ENCODE peak calls at places on chromosomes 1 and 21, in six cellular contexts. One of them, this sample, is unnamed.

GRCh38 chr1:114468710-114469468 is 42.1 kb downstream of the TRIM33 start:
- DNase-seq in cardiac muscle cell: peak; percentile 23
- DNase-seq in lower leg skin: no peak
- DNase-seq in AG04450: no peak
- DNase-seq in fibroblast of lung: peak; percentile 46
- DNase-seq in activated CD8-positive, alpha-beta T cell treated with anti-CD3 and anti-CD28 coated beads for 36 hours: no peak
- DNase-seq in this sample: no peak

GRCh38 chr1:14366361-14367018 is 232.0 kb upstream of the KAZN start:
- DNase-seq in cardiac muscle cell: peak; percentile 54
- DNase-seq in lower leg skin: peak; percentile 90
- DNase-seq in AG04450: no peak
- DNase-seq in fibroblast of lung: peak; percentile 54
- DNase-seq in activated CD8-positive, alpha-beta T cell treated with anti-CD3 and anti-CD28 coated beads for 36 hours: no peak
- DNase-seq in this sample: no peak

GRCh38 chr1:22533244-22533643 is 30.0 kb upstream of the EPHA8 start:
- DNase-seq in cardiac muscle cell: no peak
- DNase-seq in lower leg skin: no peak
- DNase-seq in AG04450: no peak
- DNase-seq in fibroblast of lung: no peak
- DNase-seq in activated CD8-positive, alpha-beta T cell treated with anti-CD3 and anti-CD28 coated beads for 36 hours: no peak
- DNase-seq in this sample: no peak

GRCh38 chr1:23101891-23102688 is 66.6 kb downstream of the LUZP1 start:
- DNase-seq in cardiac muscle cell: peak; percentile 22
- DNase-seq in lower leg skin: no peak
- DNase-seq in AG04450: peak; percentile 29
- DNase-seq in fibroblast of lung: peak; percentile 66
- DNase-seq in activated CD8-positive, alpha-beta T cell treated with anti-CD3 and anti-CD28 coated beads for 36 hours: no peak
- DNase-seq in this sample: no peak

GRCh38 chr1:8133657-8134430 is 107.7 kb upstream of the ERRFI1 start:
- DNase-seq in cardiac muscle cell: peak; percentile 93
- DNase-seq in lower leg skin: peak; percentile 91
- DNase-seq in AG04450: peak; percentile 82
- DNase-seq in fibroblast of lung: peak; percentile 98
- DNase-seq in activated CD8-positive, alpha-beta T cell treated with anti-CD3 and anti-CD28 coated beads for 36 hours: no peak
- DNase-seq in this sample: no peak

GRCh38 chr1:162389021-162389818 is 7.7 kb downstream of the C1orf226 start:
- DNase-seq in cardiac muscle cell: peak; percentile 49
- DNase-seq in lower leg skin: peak; percentile 74
- DNase-seq in AG04450: peak; percentile 16
- DNase-seq in fibroblast of lung: peak; percentile 79
- DNase-seq in activated CD8-positive, alpha-beta T cell treated with anti-CD3 and anti-CD28 coated beads for 36 hours: no peak
- DNase-seq in this sample: peak; percentile 4

GRCh38 chr1:54973205-54973921 is 7.1 kb upstream of the TMEM61 start:
- DNase-seq in cardiac muscle cell: peak; percentile 64
- DNase-seq in lower leg skin: peak; percentile 86
- DNase-seq in AG04450: no peak
- DNase-seq in fibroblast of lung: peak; percentile 59
- DNase-seq in activated CD8-positive, alpha-beta T cell treated with anti-CD3 and anti-CD28 coated beads for 36 hours: no peak
- DNase-seq in this sample: peak; percentile 6

GRCh38 chr21:42118901-42119300 is 47.8 kb downstream of the UMODL1 start:
- DNase-seq in cardiac muscle cell: no peak
- DNase-seq in lower leg skin: no peak
- DNase-seq in AG04450: no peak
- DNase-seq in fibroblast of lung: peak; percentile 11
- DNase-seq in activated CD8-positive, alpha-beta T cell treated with anti-CD3 and anti-CD28 coated beads for 36 hours: peak; percentile 37
- DNase-seq in this sample: no peak

GRCh38 chr1:10808441-10808840 is 12.0 kb upstream of the CASZ1 start:
- DNase-seq in cardiac muscle cell: no peak
- DNase-seq in lower leg skin: no peak
- DNase-seq in AG04450: no peak
- DNase-seq in fibroblast of lung: no peak
- DNase-seq in activated CD8-positive, alpha-beta T cell treated with anti-CD3 and anti-CD28 coated beads for 36 hours: no peak
- DNase-seq in this sample: no peak
- TF ChIP-seq CTCF in cardiac muscle cell: no peak
- TF ChIP-seq CTCF in lower leg skin: no peak
- TF ChIP-seq CTCF in AG04450: no peak
- TF ChIP-seq CTCF in fibroblast of lung: no peak
- TF ChIP-seq CTCF in activated CD8-positive, alpha-beta T cell treated with anti-CD3 and anti-CD28 coated beads for 36 hours: no peak
- TF ChIP-seq CTCF in this sample: no peak

DNA sequence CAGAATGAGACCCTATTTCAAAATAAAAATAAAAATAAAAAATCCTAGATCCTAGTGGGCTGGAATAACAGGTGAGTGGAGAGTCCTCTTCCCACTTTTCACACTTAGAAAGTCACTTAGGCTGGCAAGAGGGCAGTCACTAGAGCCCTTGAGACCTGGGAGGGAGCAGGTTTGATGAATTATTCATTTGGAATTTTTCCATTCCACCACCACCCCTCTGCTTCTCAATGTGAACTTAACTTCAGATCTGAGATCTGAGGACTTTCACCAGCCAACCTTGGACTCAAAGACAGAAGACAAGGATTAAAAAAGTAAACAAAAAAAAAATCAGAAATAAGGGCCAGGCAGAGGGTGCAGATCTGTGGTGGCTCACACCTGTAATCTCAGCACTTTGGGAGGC is 16.5 kb downstream of the AKR7A3 start:
- DNase-seq in cardiac muscle cell: no peak
- DNase-seq in lower leg skin: no peak
- DNase-seq in AG04450: no peak
- DNase-seq in fibroblast of lung: no peak
- DNase-seq in activated CD8-positive, alpha-beta T cell treated with anti-CD3 and anti-CD28 coated beads for 36 hours: no peak
- DNase-seq in this sample: no peak
- TF ChIP-seq CTCF in cardiac muscle cell: no peak
- TF ChIP-seq CTCF in lower leg skin: no peak
- TF ChIP-seq CTCF in AG04450: no peak
- TF ChIP-seq CTCF in fibroblast of lung: no peak
- TF ChIP-seq CTCF in activated CD8-positive, alpha-beta T cell treated with anti-CD3 and anti-CD28 coated beads for 36 hours: no peak
- TF ChIP-seq CTCF in this sample: no peak

GRCh38 chr1:20661235-20662109 is at the start of gene DDOST:
- DNase-seq in cardiac muscle cell: peak; percentile 98
- DNase-seq in lower leg skin: peak; percentile 98
- DNase-seq in AG04450: peak; percentile 94
- DNase-seq in fibroblast of lung: peak; percentile 98
- DNase-seq in activated CD8-positive, alpha-beta T cell treated with anti-CD3 and anti-CD28 coated beads for 36 hours: peak; percentile 97
- DNase-seq in this sample: peak; percentile 98
- TF ChIP-seq CTCF in cardiac muscle cell: peak; percentile 34
- TF ChIP-seq CTCF in lower leg skin: no peak
- TF ChIP-seq CTCF in AG04450: peak; percentile 58
- TF ChIP-seq CTCF in fibroblast of lung: peak; percentile 58
- TF ChIP-seq CTCF in activated CD8-positive, alpha-beta T cell treated with anti-CD3 and anti-CD28 coated beads for 36 hours: no peak
- TF ChIP-seq CTCF in this sample: peak; percentile 39

GRCh38 chr1:89603651-89604413 is 29.1 kb upstream of the LRRC8C start:
- DNase-seq in cardiac muscle cell: peak; percentile 36
- DNase-seq in lower leg skin: no peak
- DNase-seq in AG04450: no peak
- DNase-seq in fibroblast of lung: peak; percentile 69
- DNase-seq in activated CD8-positive, alpha-beta T cell treated with anti-CD3 and anti-CD28 coated beads for 36 hours: peak; percentile 68
- DNase-seq in this sample: no peak
- TF ChIP-seq CTCF in cardiac muscle cell: no peak
- TF ChIP-seq CTCF in lower leg skin: no peak
- TF ChIP-seq CTCF in AG04450: no peak
- TF ChIP-seq CTCF in fibroblast of lung: no peak
- TF ChIP-seq CTCF in activated CD8-positive, alpha-beta T cell treated with anti-CD3 and anti-CD28 coated beads for 36 hours: no peak
- TF ChIP-seq CTCF in this sample: no peak

GRCh38 chr1:173266845-173267244 is 59.7 kb upstream of the TNFSF4 start:
- DNase-seq in cardiac muscle cell: no peak
- DNase-seq in lower leg skin: no peak
- DNase-seq in AG04450: no peak
- DNase-seq in fibroblast of lung: no peak
- DNase-seq in activated CD8-positive, alpha-beta T cell treated with anti-CD3 and anti-CD28 coated beads for 36 hours: no peak
- DNase-seq in this sample: no peak
- TF ChIP-seq CTCF in cardiac muscle cell: no peak
- TF ChIP-seq CTCF in lower leg skin: no peak
- TF ChIP-seq CTCF in AG04450: no peak
- TF ChIP-seq CTCF in fibroblast of lung: no peak
- TF ChIP-seq CTCF in activated CD8-positive, alpha-beta T cell treated with anti-CD3 and anti-CD28 coated beads for 36 hours: no peak
- TF ChIP-seq CTCF in this sample: no peak

DNA sequence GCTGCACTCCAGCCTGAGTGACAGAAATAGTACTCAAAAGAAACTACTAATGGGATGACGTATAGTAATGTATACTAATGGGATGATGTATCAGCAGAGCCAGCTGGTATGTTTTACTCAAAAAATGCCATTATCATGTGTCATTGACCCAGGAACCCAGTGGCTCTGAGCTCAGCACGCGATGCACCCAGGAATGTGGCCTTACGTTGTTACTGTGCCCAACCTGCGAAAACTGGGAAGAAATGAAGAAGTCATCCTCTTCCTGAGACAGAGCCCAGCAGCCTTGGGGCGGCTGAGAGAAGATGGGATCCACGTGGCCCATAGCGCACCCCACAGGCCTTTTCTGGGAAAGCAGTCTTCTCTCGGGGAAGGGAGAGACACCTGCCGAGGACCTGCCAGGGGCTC is 8.8 kb downstream of the UBE2J2 start:
- DNase-seq in cardiac muscle cell: peak; percentile 79
- DNase-seq in lower leg skin: no peak
- DNase-seq in AG04450: peak; percentile 98
- DNase-seq in fibroblast of lung: peak; percentile 98
- DNase-seq in activated CD8-positive, alpha-beta T cell treated with anti-CD3 and anti-CD28 coated beads for 36 hours: peak; percentile 51
- DNase-seq in this sample: no peak
- TF ChIP-seq CTCF in cardiac muscle cell: peak; percentile 51
- TF ChIP-seq CTCF in lower leg skin: no peak
- TF ChIP-seq CTCF in AG04450: peak; percentile 64
- TF ChIP-seq CTCF in fibroblast of lung: peak; percentile 60
- TF ChIP-seq CTCF in activated CD8-positive, alpha-beta T cell treated with anti-CD3 and anti-CD28 coated beads for 36 hours: no peak
- TF ChIP-seq CTCF in this sample: no peak

GRCh38 chr1:100358210-100358609 is 5.9 kb downstream of the CDC14A start:
- DNase-seq in cardiac muscle cell: peak; percentile 31
- DNase-seq in lower leg skin: no peak
- DNase-seq in AG04450: no peak
- DNase-seq in fibroblast of lung: no peak
- DNase-seq in activated CD8-positive, alpha-beta T cell treated with anti-CD3 and anti-CD28 coated beads for 36 hours: peak; percentile 46
- DNase-seq in this sample: no peak
- TF ChIP-seq CTCF in cardiac muscle cell: peak; percentile 52
- TF ChIP-seq CTCF in lower leg skin: no peak
- TF ChIP-seq CTCF in AG04450: peak; percentile 48
- TF ChIP-seq CTCF in fibroblast of lung: peak; percentile 58
- TF ChIP-seq CTCF in activated CD8-positive, alpha-beta T cell treated with anti-CD3 and anti-CD28 coated beads for 36 hours: peak; percentile 59
- TF ChIP-seq CTCF in this sample: peak; percentile 43

DNA sequence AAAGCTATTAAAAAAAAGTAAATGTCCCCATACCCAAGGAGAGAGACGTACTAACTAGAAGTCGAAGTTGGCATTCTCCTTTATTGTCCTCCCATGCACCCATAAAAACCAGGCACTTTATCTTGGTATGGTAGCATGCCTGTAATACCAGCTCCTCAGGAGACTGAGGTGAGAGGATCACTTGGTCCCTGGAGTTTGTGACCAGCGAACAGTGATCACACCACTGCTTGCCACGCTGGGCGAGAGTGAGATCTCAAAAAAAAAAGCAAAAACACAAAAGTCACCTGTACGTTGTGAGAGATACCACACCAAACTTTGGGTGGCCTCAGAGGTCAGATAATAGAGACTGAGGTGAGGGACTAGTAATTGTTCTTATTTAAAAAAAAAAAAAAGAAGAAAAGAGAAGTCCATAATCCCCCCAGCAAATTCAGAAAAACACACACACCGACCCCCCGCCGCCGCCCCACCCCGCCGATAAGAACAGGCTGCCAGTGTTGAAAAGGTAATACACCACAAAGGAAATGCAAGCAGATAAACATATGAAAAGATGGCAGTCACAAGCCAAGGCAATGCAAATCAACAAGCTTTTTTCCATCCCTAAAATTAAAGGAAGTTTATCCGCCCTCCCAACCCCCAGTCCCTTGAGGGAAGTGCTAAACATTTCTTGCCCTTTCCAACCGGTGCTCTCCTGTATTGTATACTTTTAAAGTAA is 3.6 kb downstream of the L1TD1 start:
- DNase-seq in cardiac muscle cell: no peak
- DNase-seq in lower leg skin: no peak
- DNase-seq in AG04450: no peak
- DNase-seq in fibroblast of lung: no peak
- DNase-seq in activated CD8-positive, alpha-beta T cell treated with anti-CD3 and anti-CD28 coated beads for 36 hours: no peak
- DNase-seq in this sample: no peak
- TF ChIP-seq CTCF in cardiac muscle cell: no peak
- TF ChIP-seq CTCF in lower leg skin: no peak
- TF ChIP-seq CTCF in AG04450: no peak
- TF ChIP-seq CTCF in fibroblast of lung: no peak
- TF ChIP-seq CTCF in activated CD8-positive, alpha-beta T cell treated with anti-CD3 and anti-CD28 coated beads for 36 hours: no peak
- TF ChIP-seq CTCF in this sample: no peak

DNA sequence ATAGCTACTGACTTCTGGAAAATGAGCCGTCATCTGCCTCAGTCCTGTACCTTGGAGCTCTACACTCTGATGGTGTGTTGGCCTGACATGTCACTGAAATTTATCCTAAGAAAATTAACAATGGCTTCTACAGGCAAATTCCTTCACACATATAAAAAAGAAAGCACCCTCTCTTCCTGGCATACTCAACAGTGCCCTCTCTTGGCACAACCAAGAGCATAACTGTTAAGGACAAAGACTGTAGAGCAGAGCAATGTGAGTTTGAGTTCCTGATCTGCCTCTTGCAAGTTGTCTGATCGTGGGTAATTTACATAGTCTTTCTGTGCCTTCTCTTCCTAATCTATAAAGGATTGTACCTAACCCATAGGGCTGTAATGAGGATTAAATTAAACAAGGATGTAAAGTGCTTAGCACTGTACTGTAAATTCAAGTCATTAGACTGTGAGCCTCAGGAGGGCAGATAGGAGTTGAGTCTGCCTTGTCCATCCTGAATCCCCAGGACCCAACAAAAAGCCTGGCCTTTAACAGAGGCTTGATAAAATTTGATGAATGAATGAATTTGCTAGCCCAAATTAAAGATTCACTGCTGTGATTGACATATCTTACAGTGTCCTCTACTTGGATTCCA is 83.5 kb downstream of the SYF2 start:
- DNase-seq in cardiac muscle cell: peak; percentile 14
- DNase-seq in lower leg skin: no peak
- DNase-seq in AG04450: no peak
- DNase-seq in fibroblast of lung: peak; percentile 6
- DNase-seq in activated CD8-positive, alpha-beta T cell treated with anti-CD3 and anti-CD28 coated beads for 36 hours: peak; percentile 56
- DNase-seq in this sample: peak; percentile 60
- TF ChIP-seq CTCF in cardiac muscle cell: peak; percentile 41
- TF ChIP-seq CTCF in lower leg skin: no peak
- TF ChIP-seq CTCF in AG04450: no peak
- TF ChIP-seq CTCF in fibroblast of lung: peak; percentile 27
- TF ChIP-seq CTCF in activated CD8-positive, alpha-beta T cell treated with anti-CD3 and anti-CD28 coated beads for 36 hours: peak; percentile 69
- TF ChIP-seq CTCF in this sample: peak; percentile 73